ENCODE peak calls at places on chromosomes 4 and X, in ten cellular contexts. H is right lobe of liver; Q is testis; L is breast epithelium; U is left ventricle myocardium inferior; J is psoas muscle; Y is SJSA1; T is CD8-positive, alpha-beta memory T cell; I is body of pancreas; R is CD8-positive, alpha-beta T cell. V is an unnamed sample.

GRCh38 chr4:169407217-169407845 is 136.6 kb upstream of the SH3RF1 start:
- DNase-seq in T (no peak), Y (no peak), J (no peak), U (no peak), I (no peak), R (no peak), L (no peak), H (no peak), Q (no peak), V (no peak)

GRCh38 chr4:38572798-38573197 is 91.2 kb upstream of the KLF3 start:
- DNase-seq in L (no peak), Q (no peak), I (no peak), T (no peak), J (no peak), H (no peak), U (no peak), Y (no peak), R (no peak), V (no peak)

GRCh38 chrX:12042615-12043014 is 95.7 kb upstream of the FRMPD4 start:
- DNase-seq in U (no peak), T (no peak), J (no peak), Y (no peak), R (no peak), H (no peak), Q (no peak), L (no peak), I (no peak), V (no peak)

GRCh38 chr4:47533689-47534347 is 48.7 kb downstream of the ATP10D start:
- DNase-seq in H (no peak), J (no peak), L (no peak), Q (no peak), Y (no peak), U (no peak), I (no peak), R (no peak), T (no peak), V (no peak)

GRCh38 chr4:16253127-16253960 is 27.1 kb upstream of the TAPT1 start:
- DNase-seq in I (no peak), Y (no peak), J (no peak), U (no peak), Q (no peak), L (no peak), H (no peak), T (no peak), R (no peak), V (no peak)

GRCh38 chrX:153459976-153460375 is 10.4 kb downstream of the HAUS7 start:
- DNase-seq in R (no peak), J (no peak), Y (no peak), Q (no peak), H (no peak), U (no peak), I (no peak), L (no peak), T (no peak), V (no peak)

GRCh38 chr4:125750827-125751466 is 436.2 kb downstream of the FAT4 start:
- DNase-seq in Q (peak), T (no peak), U (no peak), R (no peak), H (no peak), I (no peak), Y (peak), L (no peak), J (no peak), V (no peak)

GRCh38 chrX:126557151-126557550 is 4.5 kb upstream of the DCAF12L1 start:
- DNase-seq in H (no peak), R (no peak), T (no peak), Y (no peak), I (no peak), U (no peak), Q (no peak), L (no peak), J (no peak), V (no peak)

GRCh38 chr4:150164055-150164454 is 85.8 kb downstream of the DCLK2 start:
- DNase-seq in U (peak), J (no peak), Q (no peak), I (no peak), T (no peak), L (no peak), H (no peak), R (no peak), Y (no peak), V (no peak)

GRCh38 chrX:101462892-101463291 is 22.4 kb upstream of the ARMCX4 start:
- DNase-seq in L (no peak), I (no peak), J (no peak), Y (no peak), T (no peak), Q (no peak), R (no peak), U (no peak), H (no peak), V (no peak)

GRCh38 chrX:19046343-19047215 is 62.7 kb upstream of the PHKA2 start:
- DNase-seq in U (no peak), H (no peak), J (no peak), T (no peak), R (no peak), Y (no peak), I (no peak), L (no peak), Q (no peak), V (no peak)

GRCh38 chr4:26326791-26327190 is 6.0 kb downstream of the RBPJ start:
- DNase-seq in I (no peak), Y (peak), L (no peak), T (no peak), H (no peak), U (no peak), R (no peak), J (no peak), Q (no peak), V (no peak)
- H3K4me3 ChIP-seq in I (no peak), Y (no peak), L (no peak), T (no peak), H (no peak), U (no peak), R (no peak), J (no peak), Q (no peak), V (no peak)

DNA sequence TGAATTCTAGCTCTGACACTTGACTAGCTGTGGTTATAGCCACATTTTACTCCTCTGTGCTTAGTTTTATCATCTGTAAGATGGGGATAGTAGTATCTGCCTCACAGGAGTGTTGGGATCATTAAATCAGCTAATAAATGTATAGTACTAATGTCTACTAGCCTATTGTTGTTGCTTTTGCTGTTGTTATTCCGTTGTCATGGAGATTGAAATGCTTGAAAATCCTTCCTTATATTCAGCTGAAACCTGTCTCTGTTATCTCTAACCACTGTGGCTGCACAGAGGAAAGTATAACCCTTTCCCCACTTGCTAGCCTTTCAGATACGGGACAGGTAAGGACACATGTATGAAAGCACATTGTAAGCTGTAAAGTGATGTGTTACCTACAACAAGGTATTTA is 33.9 kb downstream of the CLCN5 start:
- DNase-seq in T (no peak), U (no peak), L (no peak), H (no peak), I (no peak), R (no peak), Q (no peak), J (no peak), Y (no peak), V (no peak)
- H3K27ac ChIP-seq in T (no peak), U (no peak), L (no peak), H (no peak), I (no peak), R (no peak), Q (no peak), J (peak), Y (no peak), V (no peak)

GRCh38 chrX:30296408-30297254 is 12.6 kb downstream of the NR0B1 start:
- DNase-seq in Y (no peak), R (no peak), J (no peak), L (no peak), I (no peak), Q (no peak), T (no peak), U (no peak), H (no peak), V (no peak)

GRCh38 chrX:30304866-30305265 is 4.3 kb downstream of the NR0B1 start:
- DNase-seq in H (no peak), Y (no peak), R (no peak), Q (no peak), U (no peak), L (no peak), J (no peak), I (no peak), T (no peak), V (no peak)

GRCh38 chrX:30301977-30302376 is 7.2 kb downstream of the NR0B1 start:
- DNase-seq in L (no peak), J (no peak), R (no peak), Y (no peak), H (no peak), I (no peak), U (no peak), T (no peak), Q (no peak), V (no peak)

GRCh38 chrX:30302957-30303356 is 6.2 kb downstream of the NR0B1 start:
- DNase-seq in L (peak), Y (no peak), R (no peak), Q (peak), U (peak), J (peak), T (no peak), I (peak), H (peak), V (no peak)

GRCh38 chrX:30301203-30301602 is 8.0 kb downstream of the NR0B1 start:
- DNase-seq in Q (no peak), J (no peak), Y (no peak), R (no peak), I (no peak), U (no peak), H (no peak), L (no peak), T (no peak), V (no peak)
- H3K4me3 ChIP-seq in Q (no peak), J (no peak), Y (no peak), R (no peak), I (no peak), U (no peak), H (no peak), L (no peak), T (no peak), V (no peak)

GRCh38 chr4:100738388-100739165 is 220.8 kb upstream of the EMCN start:
- DNase-seq in Y (peak), Q (no peak), H (no peak), I (peak), L (no peak), R (no peak), U (no peak), T (no peak), J (no peak), V (peak)
- H3K27ac ChIP-seq in Y (no peak), Q (no peak), H (no peak), I (no peak), L (peak), R (no peak), U (peak), T (no peak), J (no peak), V (peak)

DNA sequence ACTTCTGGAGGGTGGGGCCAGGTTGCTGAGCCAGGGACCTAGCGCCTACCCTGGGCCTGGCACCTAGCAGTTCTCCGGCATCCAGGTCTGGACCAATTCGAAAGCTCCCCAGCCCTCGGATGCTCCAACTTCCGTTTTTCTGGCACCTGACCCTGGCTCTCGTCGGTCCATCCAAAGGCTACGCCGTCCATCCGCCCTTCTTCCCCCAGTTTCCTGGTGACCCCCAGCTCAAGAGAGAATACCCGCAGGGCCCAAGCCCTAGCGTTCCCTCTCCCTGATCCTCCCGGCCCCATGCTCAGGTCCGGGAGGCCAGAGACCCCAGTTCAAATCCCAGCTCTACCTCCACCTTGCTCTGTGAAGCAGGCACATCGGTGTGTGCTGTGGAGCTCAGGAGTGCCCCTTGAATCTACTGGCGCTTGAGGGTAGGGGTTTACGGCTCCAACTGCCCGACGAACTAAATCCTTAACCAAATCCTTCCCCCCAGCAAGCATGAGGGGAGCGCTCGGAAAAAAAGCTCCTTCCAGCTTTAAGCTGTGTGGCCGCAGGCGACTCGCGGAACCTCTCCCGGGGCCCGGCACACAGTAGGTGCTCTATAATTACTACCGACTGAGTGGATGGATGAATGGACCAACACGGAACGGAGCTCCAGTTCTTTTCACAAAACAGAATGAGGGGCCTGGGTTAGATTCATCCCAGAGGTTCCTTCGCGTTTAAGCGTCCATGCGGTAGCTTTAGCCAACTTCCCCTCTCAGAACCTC is 1.1 kb downstream of the CRMP1 start:
- DNase-seq in L (no peak), R (no peak), Q (no peak), H (no peak), I (no peak), U (no peak), T (no peak), J (no peak), Y (no peak), V (no peak)
- H3K4me3 ChIP-seq in L (no peak), R (no peak), Q (no peak), H (no peak), I (no peak), U (peak), T (no peak), J (no peak), Y (no peak), V (no peak)

GRCh38 chr4:128844931-128845330 is 35.4 kb downstream of the JADE1 start:
- DNase-seq in H (peak), I (peak), L (no peak), Y (no peak), J (peak), R (no peak), U (peak), T (no peak), Q (peak), V (peak)
- H3K27ac ChIP-seq in H (peak), I (peak), L (no peak), Y (no peak), J (peak), R (no peak), U (peak), T (no peak), Q (peak), V (peak)

DNA sequence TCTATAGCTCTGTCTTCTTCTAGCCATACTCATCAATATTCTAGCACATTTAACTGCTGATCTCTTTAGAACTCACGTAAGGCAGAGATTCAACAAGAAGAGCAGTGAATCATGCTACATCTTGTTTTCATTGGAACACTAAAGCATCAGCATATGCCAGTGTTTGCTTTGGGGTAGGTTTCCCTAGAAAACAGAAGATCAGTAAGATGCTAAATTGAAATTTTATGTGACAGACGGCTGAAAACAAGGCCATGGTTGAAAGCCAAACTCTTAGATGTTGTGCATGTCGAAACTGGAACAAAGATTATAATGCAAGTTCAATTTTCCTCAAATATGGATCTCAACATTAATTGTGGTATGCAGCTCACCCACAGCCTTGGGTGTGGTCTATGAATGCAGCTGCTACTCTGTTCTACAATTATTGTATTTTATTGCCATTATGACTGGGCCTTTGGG is 107.6 kb downstream of the PDLIM5 start:
- DNase-seq in J (no peak), Q (no peak), Y (no peak), R (no peak), L (no peak), I (no peak), H (no peak), T (no peak), U (no peak), V (no peak)
- H3K4me3 ChIP-seq in J (no peak), Q (no peak), Y (no peak), R (no peak), L (no peak), I (no peak), H (no peak), T (no peak), U (peak), V (no peak)